ENCODE peak calls at places on chromosomes 16 and 17, in six cellular contexts. V, S, X, B, J and T are unnamed samples.

GRCh38 chr17:27778193-27778592 is 22.1 kb downstream of the NOS2 start:
- DNase-seq in B (no peak), V (peak; percentile 68), J (no peak), X (peak; percentile 38), S (no peak), T (peak; percentile 51)

GRCh38 chr16:25110392-25110947 is 1.1 kb upstream of the LCMT1 start:
- DNase-seq in B (peak; percentile 21), V (no peak), X (no peak), J (no peak), S (no peak), T (no peak)

GRCh38 chr16:70520612-70521297 is 2.6 kb downstream of the COG4 start:
- DNase-seq in X (peak; percentile 64), J (no peak), B (peak; percentile 77), S (no peak), V (peak; percentile 39), T (peak; percentile 67)

GRCh38 chr17:37100231-37100630 is 151.5 kb downstream of the AATF start:
- DNase-seq in S (no peak), J (no peak), V (no peak), B (no peak), X (no peak), T (no peak)

GRCh38 chr17:80843741-80844156 is 147.9 kb upstream of the CHMP6 start:
- DNase-seq in V (no peak), J (no peak), B (no peak), S (no peak), X (no peak), T (no peak)

GRCh38 chr16:58727796-58728568 is 6.1 kb downstream of the GOT2 start:
- DNase-seq in B (no peak), J (no peak), S (no peak), V (no peak), X (no peak), T (no peak)

GRCh38 chr17:82752371-82753200 is 721 bp downstream of the TBCD start:
- DNase-seq in J (no peak), B (peak; percentile 35), S (peak; percentile 59), V (peak; percentile 22), X (no peak), T (peak; percentile 26)

GRCh38 chr17:75810216-75810615 is 25.6 kb downstream of the UNK start:
- DNase-seq in X (no peak), S (peak; percentile 9), V (no peak), B (no peak), J (peak; percentile 55), T (no peak)

GRCh38 chr16:578870-579405 is 9.2 kb downstream of the PIGQ start:
- DNase-seq in B (peak; percentile 87), J (no peak), S (peak; percentile 66), V (peak; percentile 72), X (peak; percentile 48), T (peak; percentile 76)

GRCh38 chr17:79800325-79801155 is 3.7 kb upstream of the CBX8 start:
- DNase-seq in X (peak; percentile 58), J (no peak), S (no peak), V (peak; percentile 45), B (peak; percentile 73), T (peak; percentile 49)

GRCh38 chr16:57588821-57589220 is 39.6 kb upstream of the ADGRG1 start:
- DNase-seq in X (no peak), B (no peak), S (no peak), J (no peak), V (no peak), T (no peak)

GRCh38 chr16:67489401-67490083 is 6.2 kb upstream of the AGRP start:
- DNase-seq in B (no peak), S (peak; percentile 44), X (no peak), V (peak; percentile 74), J (no peak), T (peak; percentile 25)
- H3K4me3 ChIP-seq in B (no peak overlapping the region), S (no peak overlapping the region), X (no peak overlapping the region), V (no peak overlapping the region), J (no peak overlapping the region), T (no peak overlapping the region)

DNA sequence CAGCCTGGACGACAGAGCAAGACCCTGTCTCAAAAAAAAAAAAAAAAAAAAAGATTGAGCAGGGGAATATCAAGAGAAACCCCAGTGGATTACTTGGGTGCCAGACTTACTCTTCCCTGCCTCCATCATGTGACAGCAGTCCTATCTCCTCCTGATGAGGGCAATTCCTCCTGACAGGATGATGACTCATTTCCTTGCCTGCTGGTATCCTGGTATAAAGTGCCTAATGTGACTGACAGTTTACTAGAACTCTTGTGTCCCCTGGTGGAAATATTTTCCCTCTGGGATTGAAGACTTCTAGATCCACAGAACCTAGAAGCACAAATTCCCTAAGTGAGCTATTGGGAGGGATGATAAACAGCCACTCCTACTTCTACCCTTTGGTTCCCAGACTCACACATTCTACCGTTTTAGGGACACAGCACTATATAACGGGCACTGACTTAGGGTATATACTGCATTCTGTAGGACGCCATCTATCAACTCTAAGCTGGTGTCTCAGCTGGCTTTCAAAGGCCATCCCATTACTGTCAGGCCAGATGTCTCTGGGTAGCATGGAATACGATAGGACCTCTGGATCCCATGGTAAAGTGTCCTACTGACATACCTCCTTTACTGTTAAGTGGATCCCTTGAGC is 114.6 kb upstream of the MED13 start:
- DNase-seq in J (no peak), B (no peak), X (peak; percentile 95), S (no peak), V (peak; percentile 11), T (peak; percentile 72)
- TF ChIP-seq CTCF in J (no peak), B (no peak), X (peak; percentile 86), S (no peak), V (no peak), T (no peak)

DNA sequence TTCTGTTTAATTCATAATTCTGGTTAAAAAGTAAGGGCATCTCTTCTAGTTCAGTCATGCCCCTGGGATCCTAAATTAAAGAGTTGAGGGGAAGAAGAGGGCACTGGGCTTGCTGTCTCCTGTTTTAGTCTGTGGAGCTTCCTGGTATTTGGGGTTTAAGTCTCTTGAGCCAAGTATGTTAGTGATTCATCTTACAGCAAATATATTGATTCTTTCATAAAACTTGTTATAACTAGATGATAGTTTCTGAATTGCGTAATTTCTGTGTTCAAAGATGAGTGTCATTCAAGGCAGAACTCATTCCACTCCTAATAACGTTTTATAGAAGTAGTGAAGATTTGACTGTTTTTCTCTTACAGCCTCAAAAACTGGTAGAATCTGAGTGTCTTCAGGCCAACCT is 1.7 kb downstream of the TXNDC17 start:
- DNase-seq in V (no peak), S (no peak), B (no peak), J (no peak), X (peak; percentile 74), T (peak; percentile 28)
- H3K4me3 ChIP-seq in V (no peak overlapping the region), S (no peak overlapping the region), B (no peak overlapping the region), J (no peak overlapping the region), X (peak overlapping the region; percentile 80), T (no peak overlapping the region)

GRCh38 chr16:27181020-27181419 is 22.3 kb upstream of the KDM8 start:
- DNase-seq in S (no peak), J (no peak), X (no peak), V (no peak), B (no peak), T (no peak)
- TF ChIP-seq CTCF in S (no peak), J (no peak), X (no peak), V (no peak), B (peak; percentile 26), T (peak; percentile 7)